ENCODE peak calls at places on chromosome 18, in seven cellular contexts. S is PC-9, D is brain microvascular endothelial cell, K is adrenal gland, Y is fibroblast of lung, V is mesendoderm, P is OCI-LY7. U is an unnamed sample.

GRCh38 chr18:29305516-29305915 is 1128.6 kb upstream of the CDH2 start:
- DNase-seq in S (no peak), D (no peak), K (no peak), Y (no peak), V (no peak), P (no peak), U (no peak)

GRCh38 chr18:75247041-75247551 is 36.5 kb downstream of the TSHZ1 start:
- DNase-seq in S (no peak), D (no peak), K (no peak), Y (peak; percentile 84), V (no peak), P (no peak), U (no peak)

GRCh38 chr18:75253784-75254183 is 43.2 kb downstream of the TSHZ1 start:
- DNase-seq in S (no peak), D (no peak), K (no peak), Y (peak; percentile 59), V (no peak), P (no peak), U (no peak)

GRCh38 chr18:54616220-54616848 is 25.3 kb downstream of the DYNAP start:
- DNase-seq in S (no peak), D (no peak), K (no peak), Y (no peak), V (peak; percentile 18), P (no peak), U (no peak)

GRCh38 chr18:5295231-5295920 is at the start of gene ZBTB14:
- DNase-seq in S (peak; percentile 76), D (peak; percentile 7), K (peak; percentile 69), Y (peak; percentile 58), V (peak; percentile 67), P (peak; percentile 79), U (peak; percentile 54)

GRCh38 chr18:79100944-79101343 is 31.8 kb downstream of the ATP9B start:
- DNase-seq in S (no peak), D (no peak), K (peak; percentile 13), Y (no peak), V (no peak), P (no peak), U (no peak)

GRCh38 chr18:68604256-68604655 is 110.7 kb downstream of the TMX3 start:
- DNase-seq in S (no peak), D (no peak), K (no peak), Y (peak; percentile 36), V (no peak), P (no peak), U (no peak)

GRCh38 chr18:51727780-51728179 is 530.3 kb upstream of the MEX3C start:
- DNase-seq in S (no peak), D (no peak), K (no peak), Y (no peak), V (no peak), P (peak; percentile 70), U (no peak)

GRCh38 chr18:27861539-27861938 is 315.4 kb downstream of the CDH2 start:
- DNase-seq in S (no peak), D (no peak), K (no peak), Y (no peak), V (no peak), P (no peak), U (no peak)

GRCh38 chr18:12032786-12033642 is 51.7 kb downstream of the IMPA2 start:
- DNase-seq in S (no peak), D (no peak), K (no peak), Y (peak; percentile 66), V (no peak), P (no peak), U (no peak)

GRCh38 chr18:58538604-58539386 is 90.1 kb downstream of the ALPK2 start:
- DNase-seq in S (no peak), D (no peak), K (no peak), Y (peak; percentile 26), V (peak; percentile 43), P (no peak), U (no peak)

GRCh38 chr18:39624934-39625333 is 2059.3 kb upstream of the CELF4 start:
- DNase-seq in S (no peak), D (peak; percentile 60), K (no peak), Y (peak; percentile 51), V (peak; percentile 90), P (no peak), U (no peak)

GRCh38 chr18:22318745-22319407 is 98.8 kb downstream of the CTAGE1 start:
- DNase-seq in S (no peak), D (peak; percentile 58), K (peak; percentile 55), Y (peak; percentile 67), V (no peak), P (no peak), U (no peak)

GRCh38 chr18:76416935-76417334 is 78.1 kb downstream of the ZNF516 start:
- DNase-seq in S (no peak), D (peak; percentile 26), K (peak; percentile 54), Y (peak; percentile 89), V (no peak), P (no peak), U (no peak)

GRCh38 chr18:43571078-43571689 is 293.9 kb upstream of the SYT4 start:
- DNase-seq in S (no peak), D (peak; percentile 65), K (no peak), Y (peak; percentile 67), V (peak; percentile 51), P (peak; percentile 14), U (no peak)

GRCh38 chr18:25144835-25145234 is 207.1 kb downstream of the ZNF521 start:
- DNase-seq in S (no peak), D (peak; percentile 57), K (peak; percentile 58), Y (peak; percentile 87), V (no peak), P (no peak), U (peak; percentile 33)

GRCh38 chr18:67373636-67374035 is 142.9 kb downstream of the DSEL start:
- DNase-seq in S (no peak), D (no peak), K (no peak), Y (no peak), V (no peak), P (no peak), U (no peak)

GRCh38 chr18:32542221-32542798 is 71.6 kb upstream of the GAREM1 start:
- DNase-seq in S (no peak), D (no peak), K (no peak), Y (peak; percentile 13), V (peak; percentile 51), P (no peak), U (no peak)

GRCh38 chr18:37864122-37864521 is 298.5 kb upstream of the CELF4 start:
- DNase-seq in S (no peak), D (no peak), K (no peak), Y (no peak), V (no peak), P (no peak), U (no peak)

GRCh38 chr18:67980241-67980640 is 463.7 kb upstream of the DSEL start:
- DNase-seq in S (no peak), D (no peak), K (no peak), Y (no peak), V (no peak), P (no peak), U (no peak)

GRCh38 chr18:48122376-48122775 is 191.9 kb upstream of the SMAD2 start:
- DNase-seq in S (no peak), D (no peak), K (no peak), Y (no peak), V (no peak), P (no peak), U (no peak)

GRCh38 chr18:59902180-59902992 is 2.6 kb downstream of the PMAIP1 start:
- DNase-seq in S (no peak), D (no peak), K (no peak), Y (peak; percentile 88), V (no peak), P (peak; percentile 18), U (no peak)
- H3K27ac ChIP-seq in S (peak overlapping the region; percentile 92), D (peak overlapping the region; percentile 94), K (no peak overlapping the region), Y (no peak overlapping the region), V (no peak overlapping the region), P (peak overlapping the region; percentile 10), U (no peak overlapping the region)

DNA sequence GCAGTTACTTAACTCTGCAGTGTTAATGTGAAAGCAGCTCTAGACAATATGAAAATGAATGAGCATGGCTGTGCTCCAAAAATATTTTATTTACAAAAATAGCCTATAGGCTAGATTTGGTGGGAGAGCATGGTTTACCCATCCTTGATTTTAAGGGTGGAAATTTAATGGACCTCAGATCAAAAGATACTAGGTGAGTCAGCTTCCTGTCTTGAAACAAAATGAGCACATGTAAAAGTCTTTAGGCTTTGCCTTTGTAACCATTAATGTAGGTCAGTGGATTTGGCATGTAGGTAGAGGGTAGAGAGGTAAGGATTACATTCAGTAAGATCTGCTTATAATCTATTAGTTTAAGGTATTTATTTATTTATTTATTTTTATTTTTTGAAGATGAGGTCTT is 72.7 kb downstream of the GREB1L start:
- DNase-seq in S (no peak), D (no peak), K (no peak), Y (no peak), V (no peak), P (no peak), U (no peak)
- H3K27ac ChIP-seq in S (no peak overlapping the region), D (no peak overlapping the region), K (no peak overlapping the region), Y (no peak overlapping the region), V (no peak overlapping the region), P (no peak overlapping the region), U (no peak overlapping the region)

GRCh38 chr18:49473721-49474120 is 13.3 kb upstream of the DYM start:
- DNase-seq in S (no peak), D (no peak), K (peak; percentile 66), Y (no peak), V (no peak), P (no peak), U (no peak)

GRCh38 chr18:49476664-49477411 is 10.2 kb downstream of the C18orf32 start:
- DNase-seq in S (peak; percentile 8), D (peak; percentile 68), K (peak; percentile 19), Y (peak; percentile 78), V (peak; percentile 23), P (no peak), U (no peak)

GRCh38 chr18:49467599-49467998 is 7.2 kb upstream of the DYM start:
- DNase-seq in S (no peak), D (no peak), K (no peak), Y (no peak), V (no peak), P (no peak), U (no peak)

GRCh38 chr18:49471532-49471931 is 11.1 kb upstream of the DYM start:
- DNase-seq in S (no peak), D (no peak), K (no peak), Y (no peak), V (no peak), P (no peak), U (no peak)

GRCh38 chr18:49472459-49472858 is 12.0 kb upstream of the DYM start:
- DNase-seq in S (no peak), D (no peak), K (no peak), Y (no peak), V (no peak), P (no peak), U (no peak)
- H3K27ac ChIP-seq in S (no peak overlapping the region), D (no peak overlapping the region), K (no peak overlapping the region), Y (no peak overlapping the region), V (no peak overlapping the region), P (no peak overlapping the region), U (no peak overlapping the region)

GRCh38 chr18:3454365-3455089 is 4.6 kb downstream of the TGIF1 start:
- DNase-seq in S (peak; percentile 41), D (peak; percentile 50), K (peak; percentile 41), Y (peak; percentile 79), V (peak; percentile 88), P (peak; percentile 61), U (no peak)

GRCh38 chr18:3456686-3457069 is 6.7 kb downstream of the TGIF1 start:
- DNase-seq in S (no peak), D (no peak), K (no peak), Y (no peak), V (no peak), P (no peak), U (no peak)

GRCh38 chr18:3455938-3456685 is 6.1 kb downstream of the TGIF1 start:
- DNase-seq in S (no peak), D (no peak), K (no peak), Y (peak; percentile 52), V (peak; percentile 83), P (no peak), U (no peak)

GRCh38 chr18:3453540-3454364 is 3.8 kb downstream of the TGIF1 start:
- DNase-seq in S (peak; percentile 61), D (peak; percentile 89), K (peak; percentile 57), Y (peak; percentile 99), V (peak; percentile 74), P (peak; percentile 45), U (no peak)

GRCh38 chr18:3455090-3455640 is 5.2 kb downstream of the TGIF1 start:
- DNase-seq in S (no peak), D (no peak), K (no peak), Y (no peak), V (no peak), P (no peak), U (no peak)
- H3K27ac ChIP-seq in S (peak overlapping the region; percentile 96), D (peak overlapping the region; percentile 99), K (peak overlapping the region; percentile 97), Y (peak overlapping the region; percentile 97), V (no peak overlapping the region), P (no peak overlapping the region), U (no peak overlapping the region)